ENCODE peak calls at places on chromosomes 16 and 17, in seven cellular contexts. One of them, this sample, is unnamed.

GRCh38 chr16:67459066-67459857 is 21.7 kb downstream of the ATP6V0D1 start:
- DNase-seq in lung: peak
- DNase-seq in tibial artery: no peak
- DNase-seq in heart right ventricle: peak
- DNase-seq in hepatocyte: no peak
- DNase-seq in SK-N-SH: peak
- DNase-seq in testis: peak
- DNase-seq in this sample: no peak

GRCh38 chr17:74957935-74958549 is 14.5 kb downstream of the HID1 start:
- DNase-seq in heart right ventricle: peak
- DNase-seq in lung: peak
- DNase-seq in tibial artery: peak
- DNase-seq in SK-N-SH: peak
- DNase-seq in testis: peak
- DNase-seq in hepatocyte: peak
- DNase-seq in this sample: peak

GRCh38 chr17:72119280-72119962 is 1.4 kb upstream of the SOX9 start:
- DNase-seq in testis: no peak
- DNase-seq in lung: no peak
- DNase-seq in tibial artery: no peak
- DNase-seq in SK-N-SH: no peak
- DNase-seq in heart right ventricle: no peak
- DNase-seq in hepatocyte: no peak
- DNase-seq in this sample: no peak

GRCh38 chr17:689556-690247 is 24.9 kb downstream of the VPS53 start:
- DNase-seq in hepatocyte: no peak
- DNase-seq in tibial artery: no peak
- DNase-seq in SK-N-SH: no peak
- DNase-seq in lung: no peak
- DNase-seq in testis: no peak
- DNase-seq in heart right ventricle: no peak
- DNase-seq in this sample: no peak

GRCh38 chr17:66240013-66240412 is 10.8 kb upstream of the APOH start:
- DNase-seq in testis: no peak
- DNase-seq in tibial artery: no peak
- DNase-seq in lung: no peak
- DNase-seq in SK-N-SH: no peak
- DNase-seq in hepatocyte: no peak
- DNase-seq in heart right ventricle: no peak
- DNase-seq in this sample: no peak

GRCh38 chr16:70427786-70428177 is 11.1 kb downstream of the ST3GAL2 start:
- DNase-seq in heart right ventricle: no peak
- DNase-seq in lung: no peak
- DNase-seq in tibial artery: no peak
- DNase-seq in hepatocyte: no peak
- DNase-seq in SK-N-SH: no peak
- DNase-seq in testis: no peak
- DNase-seq in this sample: no peak

GRCh38 chr17:41340934-41341861 is 9.4 kb downstream of the KRT33A start:
- DNase-seq in SK-N-SH: no peak
- DNase-seq in testis: no peak
- DNase-seq in heart right ventricle: no peak
- DNase-seq in hepatocyte: no peak
- DNase-seq in lung: no peak
- DNase-seq in tibial artery: no peak
- DNase-seq in this sample: no peak

GRCh38 chr17:19579192-19579668 is 45.6 kb downstream of the SLC47A1 start:
- DNase-seq in lung: no peak
- DNase-seq in testis: peak
- DNase-seq in heart right ventricle: no peak
- DNase-seq in tibial artery: no peak
- DNase-seq in SK-N-SH: peak
- DNase-seq in hepatocyte: no peak
- DNase-seq in this sample: peak

GRCh38 chr16:27780468-27781194 is 230.7 kb downstream of the KATNIP start:
- DNase-seq in testis: no peak
- DNase-seq in tibial artery: no peak
- DNase-seq in SK-N-SH: no peak
- DNase-seq in lung: no peak
- DNase-seq in hepatocyte: no peak
- DNase-seq in heart right ventricle: no peak
- DNase-seq in this sample: no peak

GRCh38 chr16:4176794-4177438 is 60.7 kb upstream of the ADCY9 start:
- DNase-seq in heart right ventricle: no peak
- DNase-seq in tibial artery: no peak
- DNase-seq in testis: no peak
- DNase-seq in SK-N-SH: no peak
- DNase-seq in lung: no peak
- DNase-seq in hepatocyte: peak
- DNase-seq in this sample: no peak

GRCh38 chr17:48624544-48625501 is 1.3 kb downstream of the HOXB9 start:
- DNase-seq in testis: no peak
- DNase-seq in tibial artery: no peak
- DNase-seq in heart right ventricle: no peak
- DNase-seq in lung: no peak
- DNase-seq in SK-N-SH: peak
- DNase-seq in hepatocyte: peak
- DNase-seq in this sample: no peak

GRCh38 chr16:70778901-70779309 is 22.1 kb downstream of the VAC14 start:
- DNase-seq in heart right ventricle: peak
- DNase-seq in SK-N-SH: peak
- DNase-seq in lung: peak
- DNase-seq in hepatocyte: peak
- DNase-seq in testis: peak
- DNase-seq in tibial artery: peak
- DNase-seq in this sample: peak

GRCh38 chr17:3905017-3905486 is 11.2 kb downstream of the P2RX1 start:
- DNase-seq in testis: no peak
- DNase-seq in hepatocyte: no peak
- DNase-seq in heart right ventricle: no peak
- DNase-seq in tibial artery: no peak
- DNase-seq in SK-N-SH: no peak
- DNase-seq in lung: no peak
- DNase-seq in this sample: no peak

GRCh38 chr17:44972953-44973352 is 4.8 kb upstream of the C1QL1 start:
- DNase-seq in heart right ventricle: no peak
- DNase-seq in lung: no peak
- DNase-seq in SK-N-SH: no peak
- DNase-seq in testis: no peak
- DNase-seq in hepatocyte: no peak
- DNase-seq in tibial artery: no peak
- DNase-seq in this sample: no peak

GRCh38 chr17:58756246-58757161 is 850 bp downstream of the PPM1E start:
- DNase-seq in testis: peak
- DNase-seq in hepatocyte: peak
- DNase-seq in heart right ventricle: no peak
- DNase-seq in tibial artery: no peak
- DNase-seq in SK-N-SH: peak
- DNase-seq in lung: no peak
- DNase-seq in this sample: no peak

GRCh38 chr16:86052926-86053325 is 154.0 kb downstream of the IRF8 start:
- DNase-seq in SK-N-SH: no peak
- DNase-seq in testis: no peak
- DNase-seq in hepatocyte: no peak
- DNase-seq in lung: no peak
- DNase-seq in heart right ventricle: no peak
- DNase-seq in tibial artery: no peak
- DNase-seq in this sample: no peak

GRCh38 chr17:149897-150575 is 12.7 kb downstream of the SCGB1C2 start:
- DNase-seq in testis: no peak
- DNase-seq in lung: no peak
- DNase-seq in heart right ventricle: no peak
- DNase-seq in SK-N-SH: no peak
- DNase-seq in hepatocyte: no peak
- DNase-seq in tibial artery: peak
- DNase-seq in this sample: peak

GRCh38 chr16:84813141-84813933 is 6.4 kb upstream of the CRISPLD2 start:
- DNase-seq in lung: no peak
- DNase-seq in hepatocyte: no peak
- DNase-seq in tibial artery: no peak
- DNase-seq in SK-N-SH: no peak
- DNase-seq in heart right ventricle: no peak
- DNase-seq in testis: no peak
- DNase-seq in this sample: no peak

GRCh38 chr17:57956311-57957119 is 1.3 kb upstream of the CUEDC1 start:
- DNase-seq in heart right ventricle: no peak
- DNase-seq in testis: no peak
- DNase-seq in SK-N-SH: peak
- DNase-seq in lung: no peak
- DNase-seq in tibial artery: peak
- DNase-seq in hepatocyte: no peak
- DNase-seq in this sample: peak

GRCh38 chr17:50177983-50178834 is 12.4 kb downstream of the SGCA start:
- DNase-seq in heart right ventricle: peak
- DNase-seq in hepatocyte: peak
- DNase-seq in testis: peak
- DNase-seq in lung: peak
- DNase-seq in SK-N-SH: peak
- DNase-seq in tibial artery: peak
- DNase-seq in this sample: peak
- TF ChIP-seq CTCF in heart right ventricle: peak
- TF ChIP-seq CTCF in hepatocyte: peak
- TF ChIP-seq CTCF in testis: peak
- TF ChIP-seq CTCF in lung: peak
- TF ChIP-seq CTCF in SK-N-SH: peak
- TF ChIP-seq CTCF in tibial artery: peak
- TF ChIP-seq CTCF in this sample: peak

GRCh38 chr17:7572338-7572587 is 7.2 kb upstream of the CD68 start:
- DNase-seq in hepatocyte: no peak
- DNase-seq in SK-N-SH: no peak
- DNase-seq in tibial artery: no peak
- DNase-seq in lung: peak
- DNase-seq in testis: no peak
- DNase-seq in heart right ventricle: peak
- DNase-seq in this sample: no peak

GRCh38 chr17:7572588-7573323 is 6.7 kb upstream of the CD68 start:
- DNase-seq in testis: peak
- DNase-seq in hepatocyte: peak
- DNase-seq in lung: no peak
- DNase-seq in heart right ventricle: no peak
- DNase-seq in SK-N-SH: peak
- DNase-seq in tibial artery: peak
- DNase-seq in this sample: peak

GRCh38 chr17:7573324-7574080 is 5.9 kb upstream of the CD68 start:
- DNase-seq in tibial artery: peak
- DNase-seq in testis: peak
- DNase-seq in hepatocyte: peak
- DNase-seq in SK-N-SH: peak
- DNase-seq in heart right ventricle: peak
- DNase-seq in lung: peak
- DNase-seq in this sample: peak

GRCh38 chr17:7574176-7574953 is 5.1 kb upstream of the CD68 start:
- DNase-seq in tibial artery: no peak
- DNase-seq in lung: no peak
- DNase-seq in hepatocyte: peak
- DNase-seq in SK-N-SH: no peak
- DNase-seq in heart right ventricle: no peak
- DNase-seq in testis: no peak
- DNase-seq in this sample: no peak

GRCh38 chr17:7570351-7570750 is 8.6 kb downstream of the SENP3 start:
- DNase-seq in testis: no peak
- DNase-seq in SK-N-SH: no peak
- DNase-seq in lung: no peak
- DNase-seq in tibial artery: no peak
- DNase-seq in hepatocyte: peak
- DNase-seq in heart right ventricle: no peak
- DNase-seq in this sample: no peak
- H3K27ac ChIP-seq in testis: no peak
- H3K27ac ChIP-seq in SK-N-SH: no peak
- H3K27ac ChIP-seq in lung: no peak
- H3K27ac ChIP-seq in tibial artery: no peak
- H3K27ac ChIP-seq in hepatocyte: no peak
- H3K27ac ChIP-seq in heart right ventricle: no peak
- H3K27ac ChIP-seq in this sample: no peak

GRCh38 chr17:29615048-29615385 is 7.7 kb downstream of the CORO6 start:
- DNase-seq in heart right ventricle: no peak
- DNase-seq in hepatocyte: no peak
- DNase-seq in tibial artery: no peak
- DNase-seq in SK-N-SH: peak
- DNase-seq in lung: no peak
- DNase-seq in testis: no peak
- DNase-seq in this sample: peak
- TF ChIP-seq CTCF in heart right ventricle: no peak
- TF ChIP-seq CTCF in hepatocyte: no peak
- TF ChIP-seq CTCF in tibial artery: no peak
- TF ChIP-seq CTCF in SK-N-SH: no peak
- TF ChIP-seq CTCF in lung: no peak
- TF ChIP-seq CTCF in testis: no peak
- TF ChIP-seq CTCF in this sample: no peak

GRCh38 chr16:89452241-89452640 is 38.1 kb downstream of the ANKRD11 start:
- DNase-seq in lung: no peak
- DNase-seq in SK-N-SH: no peak
- DNase-seq in hepatocyte: no peak
- DNase-seq in heart right ventricle: no peak
- DNase-seq in testis: no peak
- DNase-seq in tibial artery: no peak
- DNase-seq in this sample: no peak

GRCh38 chr16:89452925-89453324 is 37.4 kb downstream of the ANKRD11 start:
- DNase-seq in heart right ventricle: no peak
- DNase-seq in lung: no peak
- DNase-seq in tibial artery: no peak
- DNase-seq in SK-N-SH: no peak
- DNase-seq in hepatocyte: no peak
- DNase-seq in testis: no peak
- DNase-seq in this sample: no peak

GRCh38 chr16:89455178-89455577 is 35.2 kb downstream of the ANKRD11 start:
- DNase-seq in tibial artery: no peak
- DNase-seq in SK-N-SH: no peak
- DNase-seq in hepatocyte: no peak
- DNase-seq in testis: no peak
- DNase-seq in heart right ventricle: no peak
- DNase-seq in lung: no peak
- DNase-seq in this sample: no peak

GRCh38 chr16:89455692-89456091 is 34.7 kb downstream of the ANKRD11 start:
- DNase-seq in heart right ventricle: no peak
- DNase-seq in testis: no peak
- DNase-seq in lung: no peak
- DNase-seq in hepatocyte: no peak
- DNase-seq in tibial artery: no peak
- DNase-seq in SK-N-SH: no peak
- DNase-seq in this sample: no peak

DNA sequence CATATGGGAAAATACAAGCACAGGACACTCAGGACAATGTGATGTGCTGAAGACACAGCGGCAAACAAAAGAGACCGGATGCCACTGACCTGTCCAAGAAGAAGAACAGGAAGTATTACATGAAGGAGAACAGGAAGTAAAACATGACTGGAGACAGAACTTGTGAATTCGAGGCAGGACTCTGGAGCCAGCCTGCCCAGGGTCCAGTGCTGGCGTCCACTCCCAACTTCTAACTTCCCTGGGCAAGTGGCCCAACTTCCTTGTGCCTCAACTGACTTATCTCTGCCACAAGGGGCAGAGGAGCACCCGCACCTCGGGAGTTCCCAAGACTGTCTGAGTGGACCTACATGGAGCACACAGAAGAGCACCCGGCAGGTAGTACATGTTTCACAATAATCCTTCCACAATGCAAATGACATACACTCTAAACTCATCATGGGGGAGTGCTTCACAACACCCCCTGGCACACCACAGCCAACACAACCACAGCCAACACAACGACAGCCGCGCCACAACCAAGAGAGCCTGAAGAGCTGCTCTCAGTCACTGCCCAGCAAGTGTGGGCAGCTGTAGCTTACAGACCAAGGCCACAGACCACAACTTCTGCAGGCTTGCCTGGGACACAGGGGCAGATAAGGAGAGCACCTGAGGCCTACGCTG is 36.6 kb downstream of the ANKRD11 start:
- DNase-seq in tibial artery: no peak
- DNase-seq in heart right ventricle: no peak
- DNase-seq in lung: no peak
- DNase-seq in hepatocyte: no peak
- DNase-seq in testis: no peak
- DNase-seq in SK-N-SH: no peak
- DNase-seq in this sample: no peak
- H3K27ac ChIP-seq in tibial artery: no peak
- H3K27ac ChIP-seq in heart right ventricle: no peak
- H3K27ac ChIP-seq in lung: peak
- H3K27ac ChIP-seq in hepatocyte: no peak
- H3K27ac ChIP-seq in testis: peak
- H3K27ac ChIP-seq in SK-N-SH: no peak
- H3K27ac ChIP-seq in this sample: no peak

This sample was measured in uterus.